ENCODE peak calls at places on chromosome X, in four cellular contexts. O is psoas muscle, A is upper lobe of left lung, I is right cardiac atrium. Y is an unnamed sample.

GRCh38 chrX:46642145-46642544 is 68.6 kb downstream of the CHST7 start:
- DNase-seq in A (no peak), I (peak), O (no peak), Y (no peak)

GRCh38 chrX:34559325-34559724 is 97.8 kb downstream of the TMEM47 start:
- DNase-seq in O (no peak), A (no peak), I (no peak), Y (no peak)

GRCh38 chrX:152992120-152992519 is 1.8 kb downstream of the PNMA5 start:
- DNase-seq in O (no peak), A (no peak), I (no peak), Y (no peak)

GRCh38 chrX:46903458-46904242 is 8.6 kb upstream of the JADE3 start:
- DNase-seq in I (peak), A (peak), O (peak), Y (no peak)

GRCh38 chrX:31228909-31229308 is 157.1 kb upstream of the FTHL17 start:
- DNase-seq in A (no peak), I (no peak), O (no peak), Y (no peak)

GRCh38 chrX:10098235-10098819 is 58.4 kb upstream of the CLCN4 start:
- DNase-seq in I (no peak), O (no peak), A (peak), Y (no peak)

GRCh38 chrX:87409113-87409841 is 108.3 kb upstream of the KLHL4 start:
- DNase-seq in A (peak), O (no peak), I (peak), Y (no peak)

GRCh38 chrX:153973127-153974002 is 811 bp downstream of the TMEM187 start:
- DNase-seq in A (no peak), I (peak), O (peak), Y (no peak)

GRCh38 chrX:55335296-55335695 is 70.6 kb upstream of the PAGE3 start:
- DNase-seq in O (no peak), A (no peak), I (no peak), Y (no peak)

GRCh38 chrX:46979340-46979739 is 67.1 kb downstream of the JADE3 start:
- DNase-seq in A (no peak), O (no peak), I (no peak), Y (no peak)

GRCh38 chrX:118807151-118808017 is 16.2 kb upstream of the ZCCHC12 start:
- DNase-seq in I (no peak), A (peak), O (peak), Y (peak)

GRCh38 chrX:63784902-63785692 is at the start of gene ARHGEF9:
- DNase-seq in O (peak), A (no peak), I (peak), Y (no peak)

GRCh38 chrX:63855896-63856295 is 70.9 kb upstream of the ARHGEF9 start:
- DNase-seq in O (no peak), A (no peak), I (no peak), Y (no peak)

GRCh38 chrX:106791495-106791894 is 11.0 kb upstream of the TBC1D8B start:
- DNase-seq in I (no peak), A (no peak), O (no peak), Y (no peak)

GRCh38 chrX:149717803-149718202 is 5.9 kb downstream of the MAGEA11 start:
- DNase-seq in A (no peak), O (no peak), I (no peak), Y (no peak)

GRCh38 chrX:17788956-17789562 is 51.8 kb downstream of the SCML1 start:
- DNase-seq in O (no peak), I (no peak), A (no peak), Y (no peak)

GRCh38 chrX:47226071-47226470 is 6.7 kb upstream of the USP11 start:
- DNase-seq in A (no peak), O (peak), I (no peak), Y (no peak)

GRCh38 chrX:145817299-145817665 is 347 bp upstream of the SLITRK2 start:
- DNase-seq in O (peak), I (peak), A (no peak), Y (no peak)
- H3K27ac ChIP-seq in O (no peak), I (no peak), A (no peak), Y (no peak)

GRCh38 chrX:103628386-103629290 is at the start of gene TCEAL1:
- DNase-seq in I (peak), A (peak), O (peak), Y (no peak)

GRCh38 chrX:103626855-103627254 is 1.9 kb upstream of the TCEAL1 start:
- DNase-seq in A (no peak), I (no peak), O (no peak), Y (peak)

GRCh38 chrX:103630171-103630511 is 1.4 kb downstream of the TCEAL1 start:
- DNase-seq in I (no peak), A (no peak), O (no peak), Y (no peak)

GRCh38 chrX:103631145-103631544 is 2.4 kb downstream of the TCEAL1 start:
- DNase-seq in A (no peak), O (no peak), I (no peak), Y (no peak)

DNA sequence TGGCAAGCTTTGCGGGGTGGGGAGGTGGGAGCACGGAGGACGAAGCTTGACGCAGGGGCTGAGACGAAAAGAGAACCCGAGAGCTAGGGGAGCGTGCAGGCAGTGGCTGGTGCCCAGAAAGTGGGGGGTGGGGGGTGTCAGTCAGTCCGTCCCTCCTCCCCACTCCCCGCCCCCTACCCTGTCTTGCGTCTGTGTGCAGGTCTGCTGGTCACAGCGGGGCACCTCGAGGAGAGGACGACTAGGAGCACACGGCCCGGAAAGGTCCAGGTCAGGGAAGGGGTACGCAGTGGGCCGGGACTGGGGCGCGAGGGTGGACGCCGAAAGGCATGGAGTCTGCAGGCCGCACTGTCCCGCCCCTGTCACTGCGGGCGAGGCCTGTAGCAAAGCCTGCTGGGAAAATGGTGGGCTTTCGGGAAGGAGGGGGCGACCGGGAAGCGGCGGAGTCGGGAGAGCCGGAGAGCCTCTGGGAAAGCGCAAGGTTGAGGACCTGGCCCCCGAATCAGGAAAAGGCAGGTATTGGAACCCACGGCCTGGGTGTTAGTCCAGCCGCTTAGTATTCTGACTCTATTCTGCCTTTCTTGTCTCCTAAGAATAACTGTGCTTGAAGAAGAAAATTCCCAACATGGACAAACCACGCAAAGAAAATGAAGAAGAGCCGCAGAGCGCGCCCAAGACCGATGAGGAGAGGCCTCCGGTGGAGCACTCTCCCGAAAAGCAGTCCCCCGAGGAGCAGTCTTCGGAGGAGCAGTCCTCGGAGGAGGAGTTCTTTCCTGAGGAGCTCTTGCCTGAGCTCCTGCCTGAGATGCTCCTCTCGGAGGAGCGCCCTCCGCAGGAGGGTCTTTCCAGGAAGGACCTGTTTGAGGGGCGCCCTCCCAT is 758 bp downstream of the TCEAL1 start:
- DNase-seq in A (peak), O (peak), I (peak), Y (no peak)
- H3K27ac ChIP-seq in A (peak), O (peak), I (peak), Y (peak)

DNA sequence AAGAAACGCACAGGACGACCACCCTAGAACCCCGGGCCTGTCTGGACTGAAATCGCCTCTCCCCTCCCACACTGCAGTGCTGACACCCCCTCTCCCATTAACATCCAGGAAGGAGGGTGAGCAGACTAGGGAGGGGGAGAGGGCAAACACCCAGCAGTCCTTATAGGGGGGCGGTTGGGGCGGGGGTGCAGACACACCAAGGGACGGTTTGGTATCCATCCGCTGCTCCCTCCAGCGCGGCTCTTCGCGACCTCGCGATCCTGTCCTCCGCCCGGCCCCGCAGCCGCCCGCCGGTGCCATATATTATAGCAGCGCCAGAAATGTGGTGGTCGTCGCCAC is 411 bp upstream of the GPRASP1 start:
- DNase-seq in A (no peak), O (no peak), I (no peak), Y (no peak)
- H3K27ac ChIP-seq in A (peak), O (no peak), I (no peak), Y (no peak)

DNA sequence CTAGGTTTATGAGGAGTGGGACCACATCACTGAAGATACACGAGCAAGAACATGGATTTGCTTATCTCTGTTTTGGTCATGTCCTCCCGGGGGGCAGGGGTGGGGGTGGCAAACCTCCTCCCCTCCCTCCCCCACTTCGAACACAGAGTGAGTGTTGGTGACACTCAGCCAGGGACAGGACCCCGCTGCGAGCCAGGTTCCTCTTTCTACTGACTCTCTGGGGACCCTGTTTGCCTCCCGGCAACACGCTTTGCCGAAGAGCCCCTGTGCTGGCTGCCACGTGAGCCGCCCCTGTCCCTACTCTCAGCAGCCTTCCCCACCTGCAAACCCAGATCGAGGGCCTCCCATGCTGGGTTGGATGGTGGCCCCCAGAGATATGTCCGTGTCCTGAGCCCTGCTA is 34.7 kb downstream of the P2RY8 start:
- DNase-seq in I (no peak), O (no peak), A (no peak), Y (no peak)
- H3K27ac ChIP-seq in I (no peak), O (no peak), A (peak), Y (no peak)